ENCODE peak calls at places on chromosomes 11 and 22, in six cellular contexts. N is Caco-2, I is brain microvascular endothelial cell, Q is choroid plexus epithelial cell, O is stomach, R is GM23338. H is an unnamed sample.

GRCh38 chr11:68009391-68010000 is 631 bp upstream of the ALDH3B1 start:
- DNase-seq in N (peak; percentile 72), I (peak; percentile 43), Q (peak; percentile 58), O (no peak), R (peak; percentile 35), H (no peak)

GRCh38 chr11:107592256-107592655 is 1.3 kb downstream of the ELMOD1 start:
- DNase-seq in N (no peak), I (no peak), Q (no peak), O (no peak), R (no peak), H (no peak)

GRCh38 chr11:100220801-100221200 is 466.3 kb upstream of the ARHGAP42 start:
- DNase-seq in N (no peak), I (no peak), Q (no peak), O (no peak), R (no peak), H (no peak)

GRCh38 chr22:46376908-46377565 is 41.5 kb downstream of the TRMU start:
- DNase-seq in N (no peak), I (no peak), Q (no peak), O (no peak), R (no peak), H (no peak)

GRCh38 chr11:104609297-104609696 is 289.0 kb downstream of the CASP12 start:
- DNase-seq in N (peak; percentile 75), I (peak; percentile 40), Q (peak; percentile 95), O (no peak), R (peak; percentile 85), H (peak; percentile 40)

GRCh38 chr11:122933434-122933833 is 48.2 kb downstream of the BSX start:
- DNase-seq in N (no peak), I (no peak), Q (no peak), O (no peak), R (no peak), H (no peak)

GRCh38 chr11:104700609-104701008 is 197.7 kb downstream of the CASP12 start:
- DNase-seq in N (no peak), I (peak; percentile 62), Q (peak; percentile 88), O (no peak), R (no peak), H (no peak)

GRCh38 chr11:75561426-75562047 is 516 bp upstream of the SERPINH1 start:
- DNase-seq in N (no peak), I (no peak), Q (no peak), O (no peak), R (no peak), H (no peak)

GRCh38 chr11:19080579-19080993 is 20.1 kb upstream of the MRGPRX2 start:
- DNase-seq in N (no peak), I (no peak), Q (peak; percentile 67), O (no peak), R (no peak), H (no peak)

GRCh38 chr11:6602096-6602940 is 1.1 kb downstream of the RRP8 start:
- DNase-seq in N (no peak), I (no peak), Q (no peak), O (no peak), R (no peak), H (no peak)

GRCh38 chr11:2378527-2379210 is 1.6 kb downstream of the CD81 start:
- DNase-seq in N (no peak), I (no peak), Q (peak; percentile 48), O (no peak), R (no peak), H (peak; percentile 56)

GRCh38 chr22:46580940-46581579 is 39.1 kb upstream of the GRAMD4 start:
- DNase-seq in N (no peak), I (no peak), Q (no peak), O (no peak), R (no peak), H (no peak)

GRCh38 chr11:27209562-27210005 is 153.4 kb downstream of the CCDC34 start:
- DNase-seq in N (peak; percentile 58), I (peak; percentile 95), Q (peak; percentile 84), O (no peak), R (no peak), H (peak; percentile 72)

GRCh38 chr11:3855808-3856491 is 486 bp downstream of the STIM1 start:
- DNase-seq in N (peak; percentile 60), I (no peak), Q (no peak), O (peak; percentile 46), R (peak; percentile 58), H (no peak)

GRCh38 chr11:128210148-128210940 is 377.0 kb downstream of the ETS1 start:
- DNase-seq in N (peak; percentile 89), I (peak; percentile 94), Q (peak; percentile 96), O (no peak), R (peak; percentile 47), H (peak; percentile 91)

GRCh38 chr11:79414644-79415317 is 26.0 kb downstream of the TENM4 start:
- DNase-seq in N (no peak), I (peak; percentile 52), Q (peak; percentile 70), O (no peak), R (no peak), H (no peak)

GRCh38 chr22:44685384-44686056 is 16.5 kb upstream of the PRR5 start:
- DNase-seq in N (peak; percentile 77), I (peak; percentile 52), Q (peak; percentile 72), O (peak; percentile 70), R (peak; percentile 72), H (peak; percentile 78)

GRCh38 chr11:78801161-78801884 is 226.7 kb upstream of the NARS2 start:
- DNase-seq in N (no peak), I (peak; percentile 92), Q (peak; percentile 96), O (peak; percentile 69), R (no peak), H (peak; percentile 88)

GRCh38 chr11:87180743-87181142 is 143.0 kb downstream of the TMEM135 start:
- DNase-seq in N (no peak), I (peak; percentile 25), Q (peak; percentile 50), O (no peak), R (no peak), H (no peak)

GRCh38 chr11:12017865-12018453 is 9.5 kb upstream of the DKK3 start:
- DNase-seq in N (no peak), I (no peak), Q (peak; percentile 29), O (no peak), R (no peak), H (no peak)

GRCh38 chr11:126132319-126132718 is 69.7 kb upstream of the CDON start:
- DNase-seq in N (no peak), I (no peak), Q (peak; percentile 63), O (peak; percentile 70), R (no peak), H (no peak)

GRCh38 chr11:133029096-133029495 is 503.2 kb downstream of the OPCML start:
- DNase-seq in N (no peak), I (no peak), Q (no peak), O (no peak), R (peak; percentile 30), H (no peak)

GRCh38 chr11:122910775-122911174 is 28.2 kb downstream of the JHY start:
- DNase-seq in N (peak; percentile 51), I (peak; percentile 33), Q (peak; percentile 66), O (no peak), R (peak; percentile 53), H (no peak)

GRCh38 chr22:27980424-27981148 is 61.5 kb upstream of the PITPNB start:
- DNase-seq in N (peak; percentile 13), I (no peak), Q (no peak), O (no peak), R (peak; percentile 79), H (no peak)

GRCh38 chr11:35005156-35005780 is 88.8 kb downstream of the PDHX start:
- DNase-seq in N (peak; percentile 64), I (no peak), Q (no peak), O (peak; percentile 59), R (no peak), H (no peak)

GRCh38 chr22:42719133-42719532 is 1.5 kb downstream of the A4GALT start:
- DNase-seq in N (peak; percentile 22), I (no peak), Q (no peak), O (no peak), R (peak; percentile 27), H (no peak)

GRCh38 chr11:86571273-86571948 is 101.0 kb downstream of the ME3 start:
- DNase-seq in N (peak; percentile 93), I (no peak), Q (no peak), O (no peak), R (peak; percentile 94), H (no peak)

GRCh38 chr22:31952094-31952401 is 7.7 kb downstream of the YWHAH start:
- DNase-seq in N (no peak), I (no peak), Q (peak; percentile 33), O (no peak), R (no peak), H (no peak)
- H3K4me3 ChIP-seq in N (no peak overlapping the region), I (no peak overlapping the region), Q (no peak overlapping the region), O (no peak overlapping the region), R (no peak overlapping the region), H (no peak overlapping the region)

DNA sequence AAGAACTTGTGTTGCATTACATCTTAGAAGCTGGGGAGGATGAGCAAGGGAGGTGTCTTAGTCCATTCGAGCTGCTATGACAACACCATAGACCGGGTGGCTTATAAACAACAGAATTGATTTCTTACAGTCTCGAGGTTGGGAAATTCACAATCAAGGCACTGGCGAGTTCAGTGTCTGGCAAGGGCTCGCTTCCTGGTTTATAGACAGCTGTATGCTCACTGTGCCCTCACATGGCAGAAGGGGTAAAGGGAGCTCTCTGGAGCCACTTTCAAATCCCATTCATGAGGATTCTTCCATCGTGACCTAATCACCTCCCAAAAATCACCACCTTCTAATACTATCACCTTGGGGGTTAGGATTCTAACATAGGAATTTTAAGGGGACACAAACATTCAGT is 150.0 kb upstream of the NECTIN1 start:
- DNase-seq in N (no peak), I (no peak), Q (no peak), O (no peak), R (no peak), H (no peak)
- TF ChIP-seq CTCF in N (no peak), I (no peak), Q (no peak), O (no peak), R (no peak), H (no peak)

GRCh38 chr11:47552581-47553416 is at the start of gene CELF1:
- DNase-seq in N (peak; percentile 95), I (peak; percentile 80), Q (peak; percentile 90), O (peak; percentile 92), R (peak; percentile 95), H (peak; percentile 38)

GRCh38 chr11:47553417-47553746 is 450 bp upstream of the CELF1 start:
- DNase-seq in N (no peak), I (no peak), Q (peak; percentile 31), O (peak; percentile 27), R (no peak), H (no peak)

GRCh38 chr11:47550288-47551052 is 2.5 kb downstream of the CELF1 start:
- DNase-seq in N (no peak), I (no peak), Q (peak; percentile 51), O (no peak), R (no peak), H (no peak)

GRCh38 chr11:47552086-47552580 is 799 bp downstream of the CELF1 start:
- DNase-seq in N (peak; percentile 62), I (peak; percentile 19), Q (peak; percentile 63), O (no peak), R (peak; percentile 63), H (no peak)

DNA sequence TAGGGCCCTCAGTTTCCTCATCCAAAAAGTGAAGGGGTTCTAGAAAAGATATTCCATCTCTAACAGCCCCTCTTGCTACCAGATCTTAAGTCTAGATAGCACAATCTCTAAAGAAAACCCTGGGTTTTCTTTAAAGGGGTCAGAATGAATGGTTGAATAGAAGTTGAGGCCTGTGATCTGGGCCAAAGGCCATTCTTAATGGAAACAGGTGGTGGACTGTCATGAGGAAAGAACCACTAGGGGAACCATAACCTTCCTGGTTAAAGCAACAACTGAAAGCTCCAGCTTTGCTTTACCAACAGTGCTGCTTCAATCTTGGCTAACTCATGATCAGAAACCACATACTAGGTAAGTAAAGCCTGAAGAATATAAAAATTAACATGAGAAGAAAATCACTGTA is 1.8 kb downstream of the CELF1 start:
- DNase-seq in N (peak; percentile 35), I (no peak), Q (peak; percentile 64), O (no peak), R (peak; percentile 62), H (no peak)
- H3K4me3 ChIP-seq in N (no peak overlapping the region), I (peak overlapping the region; percentile 99), Q (peak overlapping the region; percentile 97), O (peak overlapping the region; percentile 99), R (peak overlapping the region; percentile 99), H (peak overlapping the region; percentile 87)

GRCh38 chr11:96827164-96827563 is 437.4 kb downstream of the JRKL start:
- DNase-seq in N (peak; percentile 19), I (no peak), Q (peak; percentile 11), O (no peak), R (peak; percentile 52), H (no peak)
- TF ChIP-seq CTCF in N (no peak), I (no peak), Q (no peak), O (no peak), R (peak; percentile 68), H (no peak)

H was measured in HFF-Myc.